ENCODE peak calls at places on chromosomes 12 and 14, in seven cellular contexts. I, M, W, E, R, T and K are unnamed samples.
A peak's percentile ranks its signal among the peaks of the same experiment; 100 is the strongest.

GRCh38 chr14:71541271-71541670 is 391.0 kb upstream of the RGS6 start:
- DNase-seq in I (no peak), M (no peak), W (no peak), E (no peak), R (no peak), T (no peak), K (no peak)

GRCh38 chr12:94603434-94604068 is 46.8 kb downstream of the TMCC3 start:
- DNase-seq in I (no peak), M (peak; percentile 20), W (peak; percentile 41), E (peak; percentile 38), R (no peak), T (peak; percentile 31), K (no peak)

GRCh38 chr14:100824946-100825690 is 800 bp upstream of the MEG3 start:
- DNase-seq in I (no peak), M (no peak), W (no peak), E (no peak), R (no peak), T (no peak), K (no peak)

GRCh38 chr14:88934231-88934898 is 109.9 kb downstream of the TTC8 start:
- DNase-seq in I (no peak), M (peak; percentile 26), W (no peak), E (no peak), R (no peak), T (no peak), K (no peak)

GRCh38 chr12:69397978-69398377 is 38.4 kb downstream of the YEATS4 start:
- DNase-seq in I (no peak), M (peak; percentile 67), W (no peak), E (no peak), R (no peak), T (no peak), K (no peak)

GRCh38 chr12:75816892-75817291 is 214.7 kb downstream of the PHLDA1 start:
- DNase-seq in I (no peak), M (peak; percentile 66), W (peak; percentile 11), E (no peak), R (no peak), T (no peak), K (peak; percentile 59)

GRCh38 chr14:32028599-32028998 is 48.5 kb upstream of the ARHGAP5 start:
- DNase-seq in I (no peak), M (no peak), W (no peak), E (no peak), R (no peak), T (no peak), K (no peak)

GRCh38 chr14:103846569-103847438 is 571 bp downstream of the PPP1R13B start:
- DNase-seq in I (peak; percentile 47), M (peak; percentile 31), W (no peak), E (peak; percentile 23), R (no peak), T (peak; percentile 47), K (peak; percentile 49)

GRCh38 chr14:97706814-97707213 is 909.6 kb downstream of the VRK1 start:
- DNase-seq in I (no peak), M (no peak), W (no peak), E (no peak), R (no peak), T (no peak), K (no peak)

GRCh38 chr14:22671622-22672021 is 27.5 kb upstream of the OR6J1 start:
- DNase-seq in I (no peak), M (no peak), W (no peak), E (no peak), R (no peak), T (no peak), K (no peak)

GRCh38 chr12:89379839-89380467 is 27.7 kb upstream of the DUSP6 start:
- DNase-seq in I (no peak), M (no peak), W (no peak), E (no peak), R (no peak), T (no peak), K (no peak)

GRCh38 chr14:33307691-33308369 is 369.2 kb downstream of the NPAS3 start:
- DNase-seq in I (peak; percentile 53), M (peak; percentile 32), W (no peak), E (no peak), R (peak; percentile 42), T (peak; percentile 17), K (peak; percentile 69)

GRCh38 chr14:23443411-23443812 is 8.0 kb upstream of the MYH7 start:
- DNase-seq in I (peak; percentile 74), M (no peak), W (no peak), E (no peak), R (no peak), T (peak; percentile 10), K (no peak)

GRCh38 chr14:54420478-54421116 is 20.6 kb downstream of the CNIH1 start:
- DNase-seq in I (peak; percentile 32), M (peak; percentile 76), W (no peak), E (no peak), R (no peak), T (peak; percentile 43), K (peak; percentile 45)

GRCh38 chr14:67335781-67336180 is 23.8 kb downstream of the ATP6V1D start:
- DNase-seq in I (no peak), M (peak; percentile 36), W (no peak), E (no peak), R (no peak), T (no peak), K (peak; percentile 35)

GRCh38 chr12:6167327-6168280 is 32.6 kb upstream of the CD9 start:
- DNase-seq in I (peak; percentile 80), M (peak; percentile 96), W (no peak), E (no peak), R (no peak), T (no peak), K (peak; percentile 96)

GRCh38 chr14:24289649-24290283 is 9.8 kb downstream of the DHRS1 start:
- DNase-seq in I (no peak), M (no peak), W (no peak), E (no peak), R (no peak), T (no peak), K (no peak)

GRCh38 chr12:22018860-22019259 is 27.2 kb upstream of the CMAS start:
- DNase-seq in I (no peak), M (peak; percentile 10), W (peak; percentile 23), E (no peak), R (no peak), T (no peak), K (peak; percentile 20)

GRCh38 chr12:6551063-6551461 is 4.8 kb downstream of the IFFO1 start:
- DNase-seq in I (peak; percentile 67), M (peak; percentile 50), W (no peak), E (no peak), R (peak; percentile 89), T (no peak), K (no peak)

DNA sequence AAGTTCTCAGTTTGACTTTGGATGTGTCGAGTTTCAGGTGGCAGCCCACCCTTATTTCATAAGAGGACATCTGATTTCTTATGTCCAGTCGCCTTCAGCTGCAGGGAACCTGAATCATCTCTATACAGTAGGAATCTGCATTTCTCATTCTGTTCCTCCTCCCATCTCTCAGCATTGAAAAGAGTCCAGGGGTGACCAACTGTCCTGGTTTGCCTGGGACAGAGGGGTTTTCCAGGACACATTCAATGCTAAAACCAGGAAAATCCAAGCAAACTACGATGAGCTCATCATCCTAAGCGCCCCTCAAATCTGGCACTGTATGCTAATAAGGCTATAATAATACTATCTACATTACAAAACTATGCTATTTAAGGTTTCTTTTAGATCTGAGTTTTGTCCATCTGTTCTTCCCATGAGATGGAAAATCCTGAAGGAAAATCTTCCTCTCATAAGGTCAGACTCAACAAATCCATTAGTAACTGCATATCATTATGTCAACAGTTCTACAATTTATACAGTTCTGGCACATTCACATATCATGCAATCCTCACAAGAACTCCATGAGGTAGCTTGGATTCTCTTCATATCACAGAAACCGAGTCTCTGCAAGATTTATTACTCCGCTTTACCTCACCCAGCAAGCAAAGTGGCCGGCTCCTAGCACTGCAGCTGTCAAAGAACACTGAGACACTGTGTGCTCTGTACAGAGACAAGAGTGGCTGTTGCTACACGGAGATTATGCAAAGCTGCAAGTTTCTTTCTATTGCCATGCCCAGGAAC is 15.6 kb upstream of the CALM1 start:
- DNase-seq in I (peak; percentile 26), M (peak; percentile 46), W (no peak), E (no peak), R (peak; percentile 87), T (peak; percentile 71), K (peak; percentile 41)
- H3K4me3 ChIP-seq in I (peak overlapping the region; percentile 68), M (no peak overlapping the region), W (no peak overlapping the region), E (no peak overlapping the region), R (peak overlapping the region; percentile 70), T (peak overlapping the region; percentile 79), K (no peak overlapping the region)

GRCh38 chr14:50061664-50062437 is 54.5 kb downstream of the VCPKMT start:
- DNase-seq in I (no peak), M (peak; percentile 40), W (peak; percentile 74), E (peak; percentile 62), R (no peak), T (peak; percentile 23), K (peak; percentile 38)
- H3K4me3 ChIP-seq in I (no peak overlapping the region), M (no peak overlapping the region), W (peak overlapping the region; percentile 42), E (peak overlapping the region; percentile 38), R (no peak overlapping the region), T (no peak overlapping the region), K (no peak overlapping the region)

GRCh38 chr12:116879509-116880212 is 1.6 kb downstream of the HRK start:
- DNase-seq in I (no peak), M (no peak), W (no peak), E (no peak), R (no peak), T (no peak), K (no peak)
- H3K4me3 ChIP-seq in I (peak overlapping the region; percentile 47), M (peak overlapping the region; percentile 32), W (no peak overlapping the region), E (no peak overlapping the region), R (peak overlapping the region; percentile 68), T (peak overlapping the region; percentile 47), K (peak overlapping the region; percentile 34)

DNA sequence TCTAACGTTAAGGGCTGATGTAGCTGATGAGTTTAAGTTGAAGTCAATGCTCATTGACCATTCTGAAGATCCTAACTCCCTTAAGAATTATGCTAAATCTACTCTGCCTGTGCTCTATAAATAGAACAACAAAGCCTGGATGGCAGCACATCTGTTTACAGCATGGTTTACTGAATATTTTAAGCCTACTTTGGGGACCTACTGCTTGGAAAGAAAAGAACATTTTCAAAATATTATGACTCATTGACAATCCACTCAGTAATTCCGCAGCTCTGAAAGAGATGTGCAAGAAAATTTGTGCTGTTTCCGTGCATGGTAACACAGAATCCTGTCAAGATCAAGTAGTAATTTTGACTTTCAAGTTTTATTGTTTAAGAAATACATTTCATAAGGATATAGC is 35.0 kb upstream of the NAV3 start:
- DNase-seq in I (no peak), M (peak; percentile 13), W (no peak), E (no peak), R (no peak), T (no peak), K (no peak)
- H3K4me3 ChIP-seq in I (no peak overlapping the region), M (no peak overlapping the region), W (no peak overlapping the region), E (no peak overlapping the region), R (no peak overlapping the region), T (no peak overlapping the region), K (no peak overlapping the region)

GRCh38 chr14:60637490-60638452 is 11.5 kb downstream of the SIX1 start:
- DNase-seq in I (no peak), M (no peak), W (no peak), E (no peak), R (no peak), T (no peak), K (no peak)
- H3K4me3 ChIP-seq in I (peak overlapping the region; percentile 44), M (peak overlapping the region; percentile 27), W (no peak overlapping the region), E (peak overlapping the region; percentile 16), R (peak overlapping the region; percentile 56), T (peak overlapping the region; percentile 58), K (peak overlapping the region; percentile 19)

GRCh38 chr12:66584673-66585072 is 94.2 kb downstream of the GRIP1 start:
- DNase-seq in I (no peak), M (no peak), W (no peak), E (no peak), R (no peak), T (no peak), K (no peak)
- H3K4me3 ChIP-seq in I (no peak overlapping the region), M (no peak overlapping the region), W (no peak overlapping the region), E (no peak overlapping the region), R (no peak overlapping the region), T (no peak overlapping the region), K (no peak overlapping the region)

GRCh38 chr12:117053597-117054201 is 45.5 kb downstream of the TESC start:
- DNase-seq in I (no peak), M (no peak), W (no peak), E (no peak), R (no peak), T (no peak), K (no peak)
- H3K4me3 ChIP-seq in I (no peak overlapping the region), M (no peak overlapping the region), W (no peak overlapping the region), E (no peak overlapping the region), R (no peak overlapping the region), T (no peak overlapping the region), K (no peak overlapping the region)